ENCODE peak calls at places on chromosome 19, in four cellular contexts. E is WTC11, X is HepG2, Y is GM12878. M is an unnamed sample.

GRCh38 chr19:17052439-17052838 is 22.8 kb downstream of the HAUS8 start:
- DNase-seq in E (peak; percentile 68), X (no peak), Y (no peak), M (peak; percentile 48)

GRCh38 chr19:33530261-33530660 is 8.7 kb upstream of the PEPD start:
- DNase-seq in E (no peak), X (no peak), Y (no peak), M (no peak)

GRCh38 chr19:1466461-1467227 is 12.4 kb downstream of the C19orf25 start:
- DNase-seq in E (peak; percentile 23), X (no peak), Y (no peak), M (no peak)

GRCh38 chr19:7294571-7295212 is 478 bp upstream of the INSR start:
- DNase-seq in E (peak; percentile 53), X (peak; percentile 65), Y (no peak), M (peak; percentile 68)

GRCh38 chr19:17095141-17095919 is 19.8 kb downstream of the MYO9B start:
- DNase-seq in E (no peak), X (no peak), Y (no peak), M (no peak)

GRCh38 chr19:13995017-13995728 is 10.9 kb downstream of the RFX1 start:
- DNase-seq in E (no peak), X (no peak), Y (no peak), M (no peak)

GRCh38 chr19:32652893-32653625 is 21.9 kb downstream of the ANKRD27 start:
- DNase-seq in E (no peak), X (no peak), Y (no peak), M (no peak)

GRCh38 chr19:16922949-16923348 is 34.1 kb downstream of the F2RL3 start:
- DNase-seq in E (no peak), X (no peak), Y (no peak), M (no peak)

GRCh38 chr19:18529782-18530181 is 7.9 kb upstream of the ELL start:
- DNase-seq in E (no peak), X (no peak), Y (no peak), M (peak; percentile 11)

GRCh38 chr19:17671906-17672305 is 16.2 kb downstream of the UNC13A start:
- DNase-seq in E (peak; percentile 63), X (peak; percentile 24), Y (no peak), M (peak; percentile 71)

DNA sequence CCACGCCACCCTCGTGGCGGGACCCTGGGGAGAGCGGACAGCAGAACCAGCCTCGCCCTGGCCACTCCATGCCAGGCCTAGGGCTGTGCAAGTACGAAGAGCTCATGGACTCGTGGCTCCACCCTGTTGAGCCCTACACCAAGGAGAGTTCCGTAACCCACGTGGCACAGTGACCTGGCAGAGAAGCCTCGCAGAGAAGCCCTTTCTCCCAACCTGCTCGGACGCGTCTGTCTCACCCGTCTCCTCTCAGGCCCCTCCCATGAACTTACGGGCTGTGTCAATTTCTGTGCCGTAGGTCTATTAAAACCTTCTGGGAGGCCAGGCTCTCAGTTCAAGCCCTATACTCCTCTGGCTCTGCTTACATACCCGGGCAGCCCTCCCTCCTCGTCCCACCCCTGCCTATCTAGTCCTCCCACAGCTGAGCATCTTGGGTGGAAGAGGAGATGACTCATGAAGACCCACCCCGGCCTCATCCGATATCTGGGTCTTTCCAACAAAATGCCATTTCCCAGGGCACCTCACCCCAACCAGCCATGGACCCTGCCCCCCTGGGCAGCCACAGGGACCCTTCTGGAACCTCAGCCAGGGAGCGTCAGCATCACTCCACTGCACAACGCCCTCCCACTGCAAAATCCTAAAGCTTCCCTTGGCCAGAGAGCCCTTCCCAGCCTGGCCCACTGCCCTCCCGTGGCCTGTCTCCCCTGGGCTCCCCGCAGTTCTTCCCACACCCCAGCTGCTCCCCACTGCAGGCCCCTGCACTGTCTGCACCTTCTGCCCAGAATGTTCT is 2.4 kb downstream of the UBXN6 start:
- DNase-seq in E (no peak), X (no peak), Y (no peak), M (peak; percentile 90)
- TF ChIP-seq TCF7 in E (no peak), X (no peak), Y (no peak), M (no peak)

DNA sequence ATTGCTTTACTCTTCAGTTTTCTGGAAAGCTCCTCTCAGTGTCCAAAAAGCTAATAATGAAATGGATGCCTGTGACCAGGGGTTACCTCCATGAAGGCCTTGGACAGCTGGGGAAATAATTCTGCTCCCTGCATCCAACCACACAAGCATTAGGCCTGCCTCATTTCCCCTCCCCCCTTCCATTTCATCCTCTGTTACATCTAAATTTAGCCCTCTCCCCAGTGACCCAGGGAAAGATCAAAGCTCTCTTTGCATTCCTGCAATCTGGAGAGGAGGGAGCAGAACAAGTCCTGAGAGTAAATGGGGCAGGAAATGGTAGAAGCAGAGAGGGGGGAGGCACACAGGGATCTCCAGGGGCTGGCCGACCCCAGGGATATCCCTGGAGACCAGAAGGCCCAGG is 452.7 kb downstream of the TSHZ3 start:
- DNase-seq in E (no peak), X (no peak), Y (no peak), M (no peak)
- TF ChIP-seq TCF7 in E (no peak), X (no peak), Y (no peak), M (no peak)

GRCh38 chr19:52170304-52170703 is 1.1 kb downstream of the ZNF836 start:
- DNase-seq in E (no peak), X (no peak), Y (no peak), M (no peak)

GRCh38 chr19:52171321-52172169 is at the start of gene ZNF836:
- DNase-seq in E (peak; percentile 95), X (peak; percentile 56), Y (peak; percentile 51), M (peak; percentile 74)

GRCh38 chr19:52176574-52176973 is 5.2 kb upstream of the ZNF836 start:
- DNase-seq in E (no peak), X (no peak), Y (no peak), M (no peak)

GRCh38 chr19:52172347-52172746 is 926 bp upstream of the ZNF836 start:
- DNase-seq in E (no peak), X (no peak), Y (no peak), M (no peak)

DNA sequence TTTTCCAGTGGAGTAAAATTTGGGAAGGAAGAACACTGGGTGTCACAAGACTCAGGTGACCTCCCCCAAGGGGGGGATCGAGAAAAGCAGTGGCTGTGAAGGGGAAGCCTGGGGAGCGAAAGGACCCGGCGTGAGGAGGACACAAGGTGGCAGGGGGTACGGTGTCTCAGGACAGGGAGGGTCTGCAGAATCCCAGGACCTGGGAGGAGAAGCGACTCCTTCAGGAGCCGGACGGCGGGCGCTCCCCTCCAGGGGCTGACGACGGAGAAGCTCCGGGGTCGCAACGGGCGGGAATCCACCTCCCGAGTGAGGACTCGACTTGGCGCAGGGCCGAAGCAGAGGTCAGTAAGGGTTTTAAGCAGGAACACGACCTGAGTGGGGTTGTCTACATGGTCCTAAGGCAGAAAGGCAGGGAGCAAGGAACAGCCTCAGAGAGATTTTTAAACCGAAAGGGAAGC is 529 bp downstream of the ZNF836 start:
- DNase-seq in E (peak; percentile 32), X (no peak), Y (no peak), M (no peak)
- TF ChIP-seq TCF7 in E (no peak), X (no peak), Y (no peak), M (no peak)

DNA sequence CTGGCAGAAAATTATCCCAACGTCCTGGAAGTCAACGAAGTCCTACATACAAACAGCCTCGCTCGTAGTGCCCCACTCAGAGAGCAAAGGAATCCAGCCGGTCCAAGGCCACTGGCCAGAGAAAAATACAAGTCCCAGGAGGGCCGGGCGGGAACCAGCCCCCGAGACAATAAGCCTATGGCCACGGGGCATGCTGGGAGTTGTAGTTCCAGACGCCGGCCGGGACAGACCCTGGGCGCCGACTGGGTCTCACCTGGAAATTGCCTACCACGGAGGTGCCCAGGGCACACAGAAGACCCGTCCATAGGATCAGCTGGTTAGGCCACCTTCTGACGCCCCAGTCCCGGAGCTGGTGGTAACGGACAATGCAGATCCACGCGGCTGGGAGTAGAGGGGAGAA is 5.4 kb downstream of the TMEM150B start:
- DNase-seq in E (peak; percentile 93), X (no peak), Y (no peak), M (peak; percentile 78)
- TF ChIP-seq TCF7 in E (no peak), X (no peak), Y (no peak), M (no peak)

GRCh38 chr19:42284641-42285341 is 15.7 kb downstream of the CIC start:
- DNase-seq in E (no peak), X (no peak), Y (no peak), M (no peak)
- TF ChIP-seq TCF7 in E (no peak), X (no peak), Y (no peak), M (no peak)

DNA sequence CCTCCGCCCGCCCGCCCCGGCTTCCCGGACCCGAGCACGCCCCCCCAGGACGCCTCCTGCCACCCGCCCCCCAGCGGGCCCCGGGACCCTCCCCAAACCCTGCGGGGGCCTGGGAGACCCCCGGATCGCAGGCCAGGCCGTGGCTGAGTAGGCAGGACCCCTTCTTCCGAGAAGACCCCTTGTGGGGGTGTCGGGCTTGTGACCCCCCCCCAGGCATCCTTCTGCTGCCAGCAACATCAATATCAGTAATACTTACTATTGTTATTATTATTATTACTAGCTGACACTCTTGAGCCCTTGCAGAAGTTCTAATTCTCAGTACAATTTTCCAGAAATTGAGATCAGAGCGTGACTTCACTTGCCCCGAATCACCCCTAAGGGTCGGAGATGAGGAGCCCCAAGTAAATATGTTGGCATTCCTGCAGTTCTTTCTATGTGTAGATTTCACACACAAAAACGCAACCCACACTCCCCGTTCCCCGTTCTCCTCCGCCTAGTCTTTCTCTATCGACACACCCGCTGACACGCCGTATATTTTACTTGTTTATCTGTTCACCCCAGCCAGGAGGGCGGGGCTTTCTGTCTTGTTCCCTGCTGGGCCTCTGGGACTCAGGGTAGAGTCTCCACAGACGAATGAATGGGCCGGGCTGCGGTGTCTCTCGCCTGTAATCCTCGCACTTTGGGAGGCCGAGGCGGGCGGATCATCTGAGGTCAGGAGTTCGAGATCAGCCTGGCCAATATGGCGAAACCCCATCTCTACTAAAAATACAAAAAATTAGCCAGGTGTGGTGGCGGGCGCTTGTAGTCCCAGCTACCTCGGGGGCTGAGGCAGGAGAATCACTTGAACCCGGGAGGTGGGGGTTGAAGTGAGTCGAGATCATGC is 14.7 kb downstream of the TLE5 start:
- DNase-seq in E (peak; percentile 82), X (peak; percentile 79), Y (no peak), M (peak; percentile 78)
- TF ChIP-seq TCF7 in E (no peak), X (no peak), Y (no peak), M (no peak)

GRCh38 chr19:19738564-19738963 is 5.7 kb upstream of the ZNF14 start:
- DNase-seq in E (no peak), X (no peak), Y (no peak), M (no peak)

GRCh38 chr19:19742773-19743172 is 9.9 kb upstream of the ZNF14 start:
- DNase-seq in E (no peak), X (no peak), Y (no peak), M (no peak)

GRCh38 chr19:19741184-19741583 is 8.3 kb upstream of the ZNF14 start:
- DNase-seq in E (no peak), X (no peak), Y (no peak), M (no peak)

GRCh38 chr19:19743176-19743575 is 10.3 kb upstream of the ZNF14 start:
- DNase-seq in E (no peak), X (no peak), Y (no peak), M (no peak)

DNA sequence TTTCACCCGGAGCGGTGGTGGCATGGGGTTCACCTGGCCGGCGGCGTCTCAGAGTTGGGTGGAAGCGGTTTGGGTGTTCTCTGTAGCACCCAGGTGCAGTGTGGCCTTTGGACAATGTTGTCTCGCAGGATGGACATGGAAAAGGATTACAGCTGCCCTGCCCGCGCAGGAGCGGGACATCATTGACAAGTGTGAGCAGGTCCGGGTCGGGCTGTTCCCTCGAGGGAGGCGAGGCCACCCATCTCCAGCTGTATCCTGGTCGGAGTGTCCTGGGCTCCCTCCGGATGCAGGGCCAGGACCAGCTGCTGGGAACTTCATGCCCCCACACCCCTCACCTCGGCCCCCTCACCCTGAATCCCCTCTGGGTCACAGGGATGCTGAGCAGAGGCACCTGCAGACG is 7.8 kb upstream of the ZNF14 start:
- DNase-seq in E (no peak), X (no peak), Y (no peak), M (no peak)
- TF ChIP-seq TCF7 in E (no peak), X (no peak), Y (no peak), M (no peak)

GRCh38 chr19:55370305-55370988 is at the start of gene IL11:
- DNase-seq in E (no peak), X (no peak), Y (no peak), M (no peak)
- TF ChIP-seq TCF7 in E (no peak), X (no peak), Y (no peak), M (no peak)

M was measured in K562.